ENCODE peak calls at places on chromosome 14, in eight cellular contexts. V, Z, K, Q, P, D, A and G are unnamed samples.

GRCh38 chr14:71733210-71733883 is 198.9 kb upstream of the RGS6 start:
- DNase-seq in V (no peak), Z (no peak), K (peak), Q (no peak), P (no peak), D (no peak), A (no peak), G (peak)

GRCh38 chr14:63564318-63564717 is 21.1 kb upstream of the PPP2R5E start:
- DNase-seq in V (no peak), Z (peak), K (peak), Q (peak), P (no peak), D (no peak), A (peak), G (peak)

GRCh38 chr14:49483266-49483665 is 102.9 kb downstream of the RPS29 start:
- DNase-seq in V (no peak), Z (no peak), K (no peak), Q (no peak), P (no peak), D (peak), A (no peak), G (no peak)

GRCh38 chr14:54348001-54348611 is 48.7 kb upstream of the CDKN3 start:
- DNase-seq in V (no peak), Z (no peak), K (peak), Q (no peak), P (no peak), D (peak), A (peak), G (peak)

GRCh38 chr14:25464772-25465171 is 414.8 kb upstream of the STXBP6 start:
- DNase-seq in V (no peak), Z (no peak), K (no peak), Q (no peak), P (no peak), D (no peak), A (no peak), G (no peak)

GRCh38 chr14:33165144-33165925 is 226.7 kb downstream of the NPAS3 start:
- DNase-seq in V (no peak), Z (no peak), K (no peak), Q (no peak), P (no peak), D (no peak), A (no peak), G (peak)

GRCh38 chr14:54675236-54676125 is 108.6 kb downstream of the SAMD4A start:
- DNase-seq in V (no peak), Z (no peak), K (peak), Q (no peak), P (no peak), D (no peak), A (no peak), G (no peak)

GRCh38 chr14:72518809-72519377 is 375.0 kb downstream of the DPF3 start:
- DNase-seq in V (no peak), Z (no peak), K (no peak), Q (no peak), P (no peak), D (peak), A (no peak), G (no peak)

GRCh38 chr14:68462683-68463082 is 330.2 kb downstream of the ZFP36L1 start:
- DNase-seq in V (no peak), Z (no peak), K (peak), Q (no peak), P (no peak), D (no peak), A (no peak), G (no peak)
- TF ChIP-seq CTCF in V (no peak), Z (no peak), K (peak), Q (no peak), P (peak), D (no peak), A (no peak), G (peak)

DNA sequence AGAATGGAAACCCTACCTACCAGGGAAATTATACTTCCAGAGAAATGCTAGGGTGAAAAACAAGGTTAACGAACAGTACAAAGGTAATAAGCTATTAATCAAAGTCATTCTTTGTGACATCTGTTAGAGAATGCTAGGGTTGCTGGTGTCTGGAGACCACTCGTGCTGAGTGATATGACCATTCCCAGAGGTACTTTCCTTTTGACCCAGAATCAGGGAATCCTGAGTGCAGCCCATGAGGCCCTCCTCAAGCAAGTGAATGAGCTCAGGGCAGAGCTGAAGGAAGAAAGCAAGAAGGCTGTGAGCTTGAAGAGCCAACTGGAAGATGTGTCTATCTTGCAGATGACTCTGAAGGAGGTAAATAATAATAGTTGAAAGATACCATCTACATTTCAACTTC is 31.7 kb downstream of the RPGRIP1 start:
- DNase-seq in V (no peak), Z (no peak), K (no peak), Q (no peak), P (no peak), D (no peak), A (no peak), G (no peak)
- H3K4me3 ChIP-seq in V (no peak), Z (no peak), K (no peak), Q (no peak), P (no peak), D (no peak), A (no peak), G (no peak)

GRCh38 chr14:89339158-89339557 is 77.9 kb downstream of the FOXN3 start:
- DNase-seq in V (no peak), Z (no peak), K (no peak), Q (no peak), P (no peak), D (no peak), A (no peak), G (no peak)

GRCh38 chr14:89339579-89339978 is 77.5 kb downstream of the FOXN3 start:
- DNase-seq in V (no peak), Z (no peak), K (no peak), Q (no peak), P (no peak), D (no peak), A (no peak), G (peak)

GRCh38 chr14:89337912-89338311 is 79.1 kb downstream of the FOXN3 start:
- DNase-seq in V (peak), Z (no peak), K (peak), Q (no peak), P (no peak), D (no peak), A (no peak), G (peak)

GRCh38 chr14:89337161-89337560 is 79.9 kb downstream of the FOXN3 start:
- DNase-seq in V (no peak), Z (no peak), K (no peak), Q (no peak), P (no peak), D (no peak), A (no peak), G (no peak)

GRCh38 chr14:89336338-89336737 is 80.7 kb downstream of the FOXN3 start:
- DNase-seq in V (no peak), Z (no peak), K (no peak), Q (no peak), P (no peak), D (peak), A (no peak), G (no peak)
- TF ChIP-seq CTCF in V (no peak), Z (no peak), K (no peak), Q (peak), P (no peak), D (no peak), A (no peak), G (no peak)

DNA sequence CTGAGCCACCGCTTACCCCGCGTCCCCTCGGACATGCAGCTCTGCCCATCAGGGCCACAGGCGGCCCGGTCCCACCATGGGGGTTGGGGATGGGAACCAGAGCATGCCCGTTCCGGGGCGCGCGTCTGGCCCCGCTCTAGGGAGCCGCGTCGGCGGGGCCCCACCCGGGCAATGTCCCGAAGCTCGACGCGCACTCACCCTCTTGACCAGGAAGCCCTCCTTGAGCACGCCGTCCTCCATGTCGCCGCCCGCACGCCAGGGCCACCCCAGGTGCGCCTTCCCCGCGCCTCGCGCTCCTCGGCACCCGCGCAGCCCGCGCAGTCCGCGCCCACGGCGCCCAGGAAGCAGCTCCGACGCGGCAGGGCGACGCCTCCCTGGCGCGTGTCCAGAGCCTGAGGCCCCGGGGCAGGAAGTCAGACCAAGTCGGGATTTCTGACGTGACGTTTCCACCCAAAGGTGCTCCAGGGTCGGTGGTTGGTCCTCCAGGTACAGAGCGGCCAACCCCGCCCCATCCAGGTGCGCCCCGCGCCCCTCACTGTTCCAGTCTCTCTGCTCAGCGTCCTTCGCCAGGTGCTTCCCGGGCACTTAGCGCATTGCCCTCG is at the start of gene PLEK2:
- DNase-seq in V (peak), Z (peak), K (peak), Q (no peak), P (no peak), D (no peak), A (peak), G (peak)
- H3K4me3 ChIP-seq in V (peak), Z (peak), K (peak), Q (peak), P (peak), D (no peak), A (peak), G (peak)

DNA sequence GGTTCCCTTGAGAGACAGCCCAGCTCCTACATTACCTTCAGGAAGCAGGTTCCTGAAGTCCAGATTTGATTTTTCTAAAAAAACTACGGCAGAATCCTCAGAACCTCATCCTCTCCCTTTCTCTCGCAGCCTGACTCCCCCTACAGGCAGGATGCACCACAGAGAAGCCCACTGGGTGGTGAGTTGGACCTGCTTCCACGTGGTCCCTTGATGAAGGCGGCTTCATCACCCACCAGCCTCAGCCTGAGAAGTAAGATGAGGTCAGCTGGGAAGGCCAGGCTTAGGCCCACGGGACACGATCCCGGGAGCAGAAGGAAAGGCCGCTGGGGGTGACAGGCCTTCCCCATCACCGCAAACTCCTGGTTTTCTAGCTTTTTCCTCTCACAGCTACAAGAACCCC is 83.0 kb downstream of the ACTN1 start:
- DNase-seq in V (no peak), Z (no peak), K (no peak), Q (no peak), P (no peak), D (peak), A (no peak), G (no peak)
- TF ChIP-seq CTCF in V (peak), Z (no peak), K (peak), Q (no peak), P (peak), D (peak), A (no peak), G (peak)

DNA sequence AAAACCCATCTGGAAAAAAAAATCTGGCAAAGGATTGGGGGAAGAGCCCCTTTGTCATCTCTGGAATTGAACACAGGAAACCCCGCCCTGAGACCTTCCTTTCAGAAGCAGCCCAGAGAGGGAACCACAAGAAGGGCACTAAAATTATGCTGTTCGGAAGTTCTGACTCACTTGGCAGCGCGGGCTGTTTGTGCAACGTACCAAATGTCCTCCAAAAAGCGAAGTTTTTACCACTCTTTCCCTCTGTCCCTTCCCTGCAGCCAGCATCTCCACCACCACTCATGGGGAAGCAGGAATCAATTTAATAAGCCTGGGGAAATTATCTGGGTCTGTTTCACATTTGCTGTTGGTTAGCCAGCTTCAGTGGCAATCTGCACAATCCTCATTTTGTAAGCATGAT is 3.2 kb upstream of the SYNE3 start:
- DNase-seq in V (peak), Z (peak), K (peak), Q (peak), P (no peak), D (peak), A (peak), G (peak)
- H3K4me3 ChIP-seq in V (no peak), Z (no peak), K (no peak), Q (no peak), P (no peak), D (peak), A (no peak), G (no peak)

GRCh38 chr14:95835331-95835730 is 41.3 kb upstream of the TUNAR start:
- DNase-seq in V (no peak), Z (no peak), K (no peak), Q (no peak), P (no peak), D (peak), A (no peak), G (no peak)
- TF ChIP-seq CTCF in V (no peak), Z (no peak), K (no peak), Q (no peak), P (no peak), D (no peak), A (no peak), G (no peak)